ENCODE peak calls at places on chromosomes 16 and 17, in nine cellular contexts. Z, I, E, B, R, K, W, J and F are unnamed samples.
A peak's percentile ranks its signal among the peaks of the same experiment; 100 is the strongest.

GRCh38 chr17:38746004-38746892 is 1.9 kb downstream of the PCGF2 start:
- DNase-seq in Z (no peak), I (no peak), E (no peak), B (no peak), R (no peak), K (peak; percentile 42), W (no peak), J (no peak), F (no peak)

GRCh38 chr17:37742762-37743611 is 1.9 kb downstream of the HNF1B start:
- DNase-seq in Z (no peak), I (no peak), E (peak; percentile 70), B (no peak), R (no peak), K (peak; percentile 84), W (no peak), J (no peak), F (no peak)

GRCh38 chr17:48542956-48543853 is 1.7 kb downstream of the HOXB2 start:
- DNase-seq in Z (no peak), I (peak; percentile 70), E (no peak), B (peak; percentile 62), R (no peak), K (peak; percentile 87), W (peak; percentile 58), J (peak; percentile 74), F (no peak)

GRCh38 chr16:6019490-6019991 is 921.9 kb upstream of the EEF2KMT start:
- DNase-seq in Z (no peak), I (no peak), E (no peak), B (no peak), R (no peak), K (peak; percentile 89), W (no peak), J (no peak), F (no peak)

GRCh38 chr16:49700928-49701685 is 154.8 kb downstream of the ZNF423 start:
- DNase-seq in Z (no peak), I (no peak), E (no peak), B (no peak), R (no peak), K (peak; percentile 70), W (no peak), J (no peak), F (no peak)

GRCh38 chr17:7426896-7427488 is 1.6 kb downstream of the SPEM2 start:
- DNase-seq in Z (no peak), I (no peak), E (peak; percentile 58), B (no peak), R (no peak), K (peak; percentile 62), W (no peak), J (no peak), F (no peak)

GRCh38 chr17:49616546-49617205 is 41.0 kb downstream of the NXPH3 start:
- DNase-seq in Z (no peak), I (no peak), E (peak; percentile 94), B (peak; percentile 61), R (peak; percentile 79), K (no peak), W (no peak), J (no peak), F (peak; percentile 78)

GRCh38 chr16:53792161-53792951 is 88.4 kb downstream of the FTO start:
- DNase-seq in Z (no peak), I (no peak), E (no peak), B (no peak), R (no peak), K (no peak), W (no peak), J (no peak), F (no peak)

GRCh38 chr17:32794533-32795246 is 82.2 kb downstream of the MYO1D start:
- DNase-seq in Z (no peak), I (no peak), E (no peak), B (peak; percentile 44), R (no peak), K (no peak), W (no peak), J (no peak), F (no peak)

GRCh38 chr17:29010586-29010985 is 4.8 kb upstream of the SEZ6 start:
- DNase-seq in Z (no peak), I (no peak), E (peak; percentile 44), B (no peak), R (no peak), K (peak; percentile 59), W (no peak), J (no peak), F (no peak)

GRCh38 chr16:714079-714478 is 839 bp upstream of the METRN start:
- DNase-seq in Z (no peak), I (no peak), E (no peak), B (no peak), R (no peak), K (no peak), W (no peak), J (no peak), F (no peak)

GRCh38 chr16:11232852-11233726 is 22.9 kb downstream of the SOCS1 start:
- DNase-seq in Z (no peak), I (peak; percentile 84), E (peak; percentile 85), B (peak; percentile 91), R (no peak), K (peak; percentile 89), W (peak; percentile 85), J (peak; percentile 95), F (peak; percentile 93)

GRCh38 chr16:9603316-9603715 is 511.9 kb downstream of the HAPSTR1 start:
- DNase-seq in Z (no peak), I (no peak), E (no peak), B (no peak), R (no peak), K (no peak), W (no peak), J (no peak), F (no peak)

GRCh38 chr17:12041316-12041715 is 20.6 kb downstream of the MAP2K4 start:
- DNase-seq in Z (no peak), I (no peak), E (no peak), B (no peak), R (peak; percentile 81), K (no peak), W (no peak), J (no peak), F (peak; percentile 47)

GRCh38 chr17:55053855-55054254 is 85.3 kb downstream of the STXBP4 start:
- DNase-seq in Z (no peak), I (no peak), E (no peak), B (no peak), R (peak; percentile 2), K (no peak), W (no peak), J (no peak), F (no peak)